ENCODE peak calls at places on chromosomes 4 and X, in four cellular contexts. P is SK-N-SH, T is HCT116, B is HepG2. I is an unnamed sample.

GRCh38 chrX:39519566-39520301 is 578.0 kb downstream of the BCOR start:
- DNase-seq in P (no peak), T (no peak), B (no peak), I (peak)

GRCh38 chr4:54041100-54041499 is 23.3 kb downstream of the CHIC2 start:
- DNase-seq in P (no peak), T (no peak), B (no peak), I (no peak)

GRCh38 chr4:71214578-71214977 is 124.2 kb upstream of the SLC4A4 start:
- DNase-seq in P (no peak), T (no peak), B (no peak), I (no peak)

GRCh38 chr4:139028191-139028661 is 12.6 kb downstream of the NOCT start:
- DNase-seq in P (no peak), T (no peak), B (no peak), I (no peak)

GRCh38 chrX:18886344-18887161 is 97.4 kb downstream of the PHKA2 start:
- DNase-seq in P (peak), T (peak), B (peak), I (peak)

GRCh38 chr4:14309429-14309828 is 681.9 kb upstream of the BOD1L1 start:
- DNase-seq in P (no peak), T (no peak), B (no peak), I (no peak)

GRCh38 chr4:145278341-145279121 is 98.1 kb upstream of the OTUD4 start:
- DNase-seq in P (no peak), T (no peak), B (no peak), I (peak)

GRCh38 chr4:168832746-168833575 is 177.1 kb downstream of the CBR4 start:
- DNase-seq in P (peak), T (no peak), B (no peak), I (no peak)

GRCh38 chrX:36867143-36867542 is 141.0 kb upstream of the FAM47C start:
- DNase-seq in P (peak), T (no peak), B (peak), I (peak)

GRCh38 chr4:26206339-26206738 is 114.5 kb upstream of the RBPJ start:
- DNase-seq in P (no peak), T (no peak), B (no peak), I (no peak)

GRCh38 chrX:116232833-116233232 is 62.3 kb downstream of the AGTR2 start:
- DNase-seq in P (no peak), T (no peak), B (no peak), I (no peak)

GRCh38 chr4:54513231-54513630 is 144.5 kb upstream of the KIT start:
- DNase-seq in P (no peak), T (no peak), B (no peak), I (no peak)

GRCh38 chr4:114108869-114109268 is 129.4 kb upstream of the ARSJ start:
- DNase-seq in P (peak), T (peak), B (peak), I (no peak)

GRCh38 chrX:140971385-140971784 is 31.0 kb upstream of the SPANXB1 start:
- DNase-seq in P (no peak), T (no peak), B (no peak), I (no peak)

GRCh38 chr4:158624889-158625478 is 46.7 kb downstream of the C4orf46 start:
- DNase-seq in P (peak), T (peak), B (peak), I (peak)

GRCh38 chr4:7124643-7125442 is 57.0 kb upstream of the GRPEL1 start:
- DNase-seq in P (no peak), T (no peak), B (peak), I (no peak)

GRCh38 chr4:128060130-128060619 is 937 bp upstream of the LARP1B start:
- DNase-seq in P (peak), T (no peak), B (no peak), I (no peak)

GRCh38 chr4:154010377-154010776 is 221.5 kb upstream of the SFRP2 start:
- DNase-seq in P (no peak), T (no peak), B (no peak), I (no peak)

GRCh38 chr4:138275946-138276621 is 33.9 kb upstream of the SLC7A11 start:
- DNase-seq in P (no peak), T (no peak), B (no peak), I (no peak)

GRCh38 chr4:39855909-39856512 is 121.7 kb downstream of the PDS5A start:
- DNase-seq in P (no peak), T (no peak), B (no peak), I (peak)

GRCh38 chr4:39319678-39320077 is 46.5 kb downstream of the RFC1 start:
- DNase-seq in P (peak), T (peak), B (peak), I (no peak)

GRCh38 chr4:51842167-51842553 is 793 bp upstream of the DCUN1D4 start:
- DNase-seq in P (peak), T (no peak), B (no peak), I (peak)

GRCh38 chr4:94653095-94653649 is 104.6 kb upstream of the BMPR1B start:
- DNase-seq in P (peak), T (no peak), B (no peak), I (peak)

GRCh38 chr4:86769794-86770193 is 79.4 kb downstream of the SLC10A6 start:
- DNase-seq in P (no peak), T (no peak), B (no peak), I (no peak)

GRCh38 chr4:74426101-74426500 is 18.8 kb upstream of the AREG start:
- DNase-seq in P (no peak), T (no peak), B (no peak), I (no peak)

GRCh38 chrX:75156537-75156945 is 458 bp upstream of the ABCB7 start:
- DNase-seq in P (peak), T (no peak), B (no peak), I (peak)

GRCh38 chr4:121094297-121094966 is 22.1 kb upstream of the NDNF start:
- DNase-seq in P (no peak), T (no peak), B (no peak), I (no peak)

GRCh38 chrX:136273986-136274385 is 22.8 kb upstream of the MAP7D3 start:
- DNase-seq in P (no peak), T (no peak), B (no peak), I (no peak)

GRCh38 chr4:94819779-94820178 is 62.0 kb downstream of the BMPR1B start:
- DNase-seq in P (no peak), T (no peak), B (no peak), I (no peak)

GRCh38 chr4:118834960-118835895 is 698 bp downstream of the SEC24D start:
- DNase-seq in P (peak), T (peak), B (peak), I (peak)

GRCh38 chr4:41538017-41538733 is at the start of gene LIMCH1:
- DNase-seq in P (no peak), T (no peak), B (no peak), I (no peak)

GRCh38 chrX:48022740-48023139 is 16.0 kb downstream of the SPACA5 start:
- DNase-seq in P (no peak), T (no peak), B (no peak), I (no peak)

GRCh38 chrX:101417981-101418841 is 10.2 kb downstream of the HNRNPH2 start:
- DNase-seq in P (peak), T (no peak), B (no peak), I (no peak)

GRCh38 chr4:83548151-83548905 is 12.4 kb downstream of the GPAT3 start:
- DNase-seq in P (no peak), T (peak), B (peak), I (peak)

GRCh38 chr4:138310498-138310897 is 68.3 kb upstream of the SLC7A11 start:
- DNase-seq in P (no peak), T (no peak), B (no peak), I (no peak)

GRCh38 chr4:174794706-174795105 is 34.3 kb downstream of the GLRA3 start:
- DNase-seq in P (no peak), T (no peak), B (no peak), I (no peak)

GRCh38 chr4:7414046-7414445 is 20.7 kb downstream of the PSAPL1 start:
- DNase-seq in P (peak), T (no peak), B (no peak), I (no peak)

GRCh38 chr4:72507167-72507566 is 61.9 kb downstream of the ADAMTS3 start:
- DNase-seq in P (no peak), T (no peak), B (no peak), I (no peak)

GRCh38 chrX:46380148-46380752 is 165.0 kb downstream of the ZNF674 start:
- DNase-seq in P (no peak), T (no peak), B (no peak), I (no peak)

GRCh38 chr4:126441173-126441810 is 1126.5 kb downstream of the FAT4 start:
- DNase-seq in P (no peak), T (no peak), B (no peak), I (no peak)

GRCh38 chrX:68696267-68696666 is 48.8 kb downstream of the STARD8 start:
- DNase-seq in P (no peak), T (no peak), B (no peak), I (no peak)

GRCh38 chrX:68695206-68695845 is 47.9 kb downstream of the STARD8 start:
- DNase-seq in P (no peak), T (no peak), B (no peak), I (no peak)

GRCh38 chrX:68697036-68697435 is 49.6 kb downstream of the STARD8 start:
- DNase-seq in P (no peak), T (no peak), B (no peak), I (no peak)

GRCh38 chrX:68698955-68699354 is 51.5 kb downstream of the STARD8 start:
- DNase-seq in P (no peak), T (no peak), B (peak), I (no peak)

GRCh38 chrX:68697465-68698125 is 50.1 kb downstream of the STARD8 start:
- DNase-seq in P (no peak), T (no peak), B (no peak), I (peak)
- TF ChIP-seq ELF1 in P (no peak), T (no peak), B (no peak), I (no peak)

DNA sequence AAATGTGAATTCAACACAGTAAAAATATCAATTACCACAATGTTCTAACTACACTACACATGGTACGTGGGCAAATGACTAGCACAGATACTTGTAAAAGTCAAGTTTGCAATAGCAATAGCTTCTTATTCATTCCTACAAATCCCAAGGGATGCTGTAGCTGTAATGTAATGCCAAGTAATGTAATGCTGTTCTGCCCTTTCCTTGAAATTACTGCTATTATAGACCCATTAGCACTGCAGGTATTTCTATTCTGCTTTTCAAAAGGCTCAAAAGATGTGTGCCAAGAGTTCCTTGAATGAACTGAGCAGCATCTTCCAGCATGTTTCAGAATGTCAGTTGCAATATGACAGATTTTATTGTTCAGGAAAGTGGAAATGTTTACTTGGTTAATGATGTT is 129.9 kb upstream of the BANK1 start:
- DNase-seq in P (no peak), T (no peak), B (no peak), I (no peak)
- TF ChIP-seq ELF1 in P (no peak), T (no peak), B (no peak), I (no peak)

GRCh38 chr4:143420227-143420626 is 83.6 kb downstream of the GAB1 start:
- DNase-seq in P (no peak), T (no peak), B (no peak), I (no peak)

GRCh38 chr4:143421609-143422008 is 84.9 kb downstream of the GAB1 start:
- DNase-seq in P (no peak), T (no peak), B (no peak), I (no peak)

DNA sequence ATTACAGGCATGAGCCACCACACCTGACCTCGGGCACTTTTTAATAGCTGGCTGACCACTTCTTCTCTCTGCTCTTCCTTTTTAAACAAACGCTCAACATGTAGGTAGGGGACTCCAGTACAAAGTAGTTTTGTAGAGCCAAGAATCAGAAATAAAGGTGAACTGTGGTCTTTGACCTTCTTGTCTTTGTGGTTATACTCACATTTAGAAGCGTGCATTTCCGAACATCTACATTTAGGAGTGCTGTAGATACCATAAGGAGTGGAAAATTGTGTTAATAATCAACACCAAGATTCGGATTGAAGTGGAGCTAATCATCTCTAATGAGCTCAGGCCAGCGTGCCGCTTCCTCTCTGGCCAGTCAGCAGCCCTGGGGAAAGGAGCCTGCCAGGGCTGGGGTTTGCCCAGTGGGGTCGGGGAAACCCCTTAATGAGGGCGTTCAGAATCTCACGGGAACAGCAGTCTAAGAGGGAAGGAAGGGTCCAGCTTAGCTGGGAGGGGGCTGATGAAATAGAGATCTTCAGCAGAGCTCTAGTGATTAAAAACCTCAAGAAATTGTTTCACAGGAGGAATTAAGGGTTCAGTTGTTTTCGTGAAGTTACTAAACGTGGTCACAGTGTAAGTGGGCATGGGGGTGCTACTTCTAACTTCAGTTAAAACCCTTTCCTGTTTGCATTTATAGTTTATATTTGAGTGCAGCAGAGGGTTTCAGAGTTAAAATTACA is 81.2 kb downstream of the GAB1 start:
- DNase-seq in P (no peak), T (no peak), B (no peak), I (no peak)
- TF ChIP-seq ELF1 in P (no peak), T (no peak), B (no peak), I (no peak)

DNA sequence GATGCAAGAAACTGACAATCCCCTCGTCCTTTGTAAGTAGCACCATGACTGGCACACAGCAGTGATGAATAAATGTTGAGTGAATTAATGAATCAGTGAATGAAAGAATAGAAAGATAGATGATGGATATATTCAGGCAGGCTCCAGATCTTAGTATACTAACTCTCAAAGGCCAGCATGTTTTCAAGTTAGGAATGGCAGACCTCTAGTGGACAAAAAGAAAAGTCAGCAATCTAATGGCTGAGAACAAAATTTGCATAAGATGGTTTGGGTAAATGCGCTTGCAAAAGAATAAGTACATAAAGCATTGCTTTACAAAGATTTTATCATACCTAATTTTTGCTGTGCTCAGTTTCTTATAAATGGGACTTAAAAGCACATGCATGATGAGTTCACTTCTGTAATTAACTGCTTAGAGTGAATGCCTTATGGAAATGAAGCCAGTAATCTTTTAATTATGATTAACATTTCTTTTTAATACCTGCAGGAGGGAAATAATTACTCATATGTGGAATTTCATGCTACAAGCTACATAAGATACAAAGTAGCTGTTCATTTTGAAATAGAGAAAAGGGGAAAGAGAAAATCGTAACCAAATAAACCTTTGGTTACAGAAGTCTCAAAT is 126.9 kb upstream of the GPRIN3 start:
- DNase-seq in P (peak), T (peak), B (no peak), I (peak)
- TF ChIP-seq ELF1 in P (no peak), T (no peak), B (no peak), I (no peak)

GRCh38 chrX:150544835-150545790 is 23.3 kb upstream of the MTM1 start:
- DNase-seq in P (no peak), T (no peak), B (no peak), I (no peak)

GRCh38 chrX:150546711-150547153 is 21.7 kb upstream of the MTM1 start:
- DNase-seq in P (no peak), T (no peak), B (no peak), I (no peak)

GRCh38 chrX:150543230-150544155 is 24.9 kb upstream of the MTM1 start:
- DNase-seq in P (no peak), T (no peak), B (no peak), I (no peak)

GRCh38 chrX:150542846-150543229 is 25.6 kb upstream of the MTM1 start:
- DNase-seq in P (no peak), T (no peak), B (no peak), I (no peak)

DNA sequence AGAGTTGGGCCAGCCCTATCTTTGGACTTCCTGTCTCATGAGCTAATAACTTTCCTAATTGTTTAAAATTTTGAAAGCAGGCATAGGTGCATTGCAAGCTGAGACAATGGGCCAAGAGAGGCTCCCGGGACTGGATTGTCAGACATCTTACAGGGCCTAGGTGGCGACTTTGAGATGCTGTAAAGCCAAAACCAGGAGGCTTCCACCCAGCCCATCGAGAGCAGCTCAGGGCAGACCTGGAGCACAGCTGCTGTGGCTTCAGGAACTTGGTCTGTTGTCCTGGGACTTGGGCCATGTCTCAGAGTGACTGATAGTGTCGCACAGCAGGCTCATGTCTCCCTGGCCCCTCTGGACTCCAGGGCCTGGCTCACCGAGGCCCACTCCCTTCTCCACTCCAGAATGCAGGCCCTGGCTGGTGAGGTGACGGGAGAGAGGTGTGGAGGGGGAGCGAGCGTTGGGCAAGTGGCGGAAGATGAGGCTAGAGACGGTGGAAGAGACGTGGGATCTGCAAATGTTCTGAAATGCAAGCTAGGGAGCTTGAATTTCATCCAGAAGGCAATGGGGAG is 24.1 kb upstream of the MTM1 start:
- DNase-seq in P (no peak), T (no peak), B (peak), I (peak)
- TF ChIP-seq ELF1 in P (no peak), T (no peak), B (no peak), I (no peak)